ENCODE peak calls at places on chromosomes 11 and 22, in four cellular contexts. A, D, Q and U are unnamed samples.

GRCh38 chr11:11978098-11978637 is 30.3 kb downstream of the DKK3 start:
- DNase-seq in A (no peak), D (no peak), Q (no peak), U (no peak)

GRCh38 chr11:2541881-2542361 is 97.1 kb downstream of the KCNQ1 start:
- DNase-seq in A (no peak), D (no peak), Q (no peak), U (no peak)

GRCh38 chr11:107482234-107482633 is 24.6 kb upstream of the CWF19L2 start:
- DNase-seq in A (no peak), D (no peak), Q (no peak), U (no peak)

GRCh38 chr11:111949519-111950426 is 12.6 kb downstream of the DIXDC1 start:
- DNase-seq in A (no peak), D (no peak), Q (no peak), U (no peak)

GRCh38 chr11:84103096-84103495 is 816.9 kb upstream of the CCDC90B start:
- DNase-seq in A (no peak), D (no peak), Q (no peak), U (no peak)

GRCh38 chr22:39434243-39434653 is 22.6 kb upstream of the MGAT3 start:
- DNase-seq in A (no peak), D (no peak), Q (no peak), U (no peak)

GRCh38 chr22:45195616-45196015 is 31.9 kb downstream of the NUP50 start:
- DNase-seq in A (no peak), D (no peak), Q (no peak), U (no peak)

GRCh38 chr22:33035276-33035863 is 22.8 kb downstream of the SYN3 start:
- DNase-seq in A (no peak), D (no peak), Q (no peak), U (no peak)

GRCh38 chr11:108963118-108963517 is 298.2 kb downstream of the DDX10 start:
- DNase-seq in A (no peak), D (no peak), Q (no peak), U (no peak)

GRCh38 chr11:24348908-24349307 is 147.9 kb upstream of the LUZP2 start:
- DNase-seq in A (no peak), D (no peak), Q (no peak), U (no peak)

GRCh38 chr11:70503201-70503877 is 105.0 kb downstream of the CTTN start:
- DNase-seq in A (no peak), D (no peak), Q (no peak), U (no peak)

GRCh38 chr22:19410941-19411689 is 20.4 kb downstream of the HIRA start:
- DNase-seq in A (no peak), D (no peak), Q (peak), U (no peak)

GRCh38 chr11:134025086-134025437 is 43.8 kb upstream of the JAM3 start:
- DNase-seq in A (no peak), D (no peak), Q (no peak), U (no peak)